ENCODE peak calls at places on chromosomes 1 and 21, in six cellular contexts. J is MM.1S, T is fibroblast of lung, C is GM23338, D is PC-3, F is PC-9. Y is an unnamed sample.
A peak's percentile ranks its signal among the peaks of the same experiment; 100 is the strongest.

GRCh38 chr1:227924838-227925574 is 22.7 kb downstream of the WNT9A start:
- DNase-seq in T (no peak), D (peak; percentile 41), J (no peak), F (no peak), C (no peak), Y (no peak)

GRCh38 chr1:15243275-15244043 is 3.6 kb upstream of the FHAD1 start:
- DNase-seq in D (no peak), J (no peak), T (no peak), F (no peak), C (no peak), Y (no peak)

GRCh38 chr1:3611170-3612019 is at the start of gene MEGF6:
- DNase-seq in T (no peak), J (no peak), C (peak; percentile 97), D (peak; percentile 75), F (peak; percentile 53), Y (peak; percentile 98)

GRCh38 chr1:14117700-14118099 is 417.7 kb downstream of the PRDM2 start:
- DNase-seq in T (no peak), J (no peak), D (no peak), C (no peak), F (no peak), Y (no peak)

GRCh38 chr1:103274886-103275285 is 166.6 kb upstream of the COL11A1 start:
- DNase-seq in D (no peak), T (no peak), J (no peak), C (no peak), F (no peak), Y (no peak)

GRCh38 chr1:39105061-39105840 is 79.1 kb downstream of the NDUFS5 start:
- DNase-seq in C (peak; percentile 71), T (peak; percentile 56), F (no peak), J (peak; percentile 57), D (peak; percentile 77), Y (peak; percentile 83)

GRCh38 chr1:244104309-244105060 is 53.4 kb downstream of the ZBTB18 start:
- DNase-seq in D (peak; percentile 84), F (peak; percentile 92), C (no peak), J (no peak), T (peak; percentile 72), Y (no peak)

GRCh38 chr1:15213333-15213732 is 33.7 kb upstream of the FHAD1 start:
- DNase-seq in F (no peak), D (no peak), J (no peak), C (no peak), T (peak; percentile 73), Y (peak; percentile 75)

GRCh38 chr1:112141923-112142322 is 152.5 kb upstream of the KCND3 start:
- DNase-seq in T (no peak), C (no peak), D (no peak), J (no peak), F (peak; percentile 26), Y (no peak)

GRCh38 chr1:189275786-189276185 is 1201.9 kb downstream of the BRINP3 start:
- DNase-seq in C (no peak), F (no peak), J (no peak), D (no peak), T (peak; percentile 14), Y (no peak)

GRCh38 chr21:43323244-43324005 is 103.5 kb downstream of the SIK1 start:
- DNase-seq in T (no peak), F (no peak), J (no peak), D (no peak), C (no peak), Y (no peak)

GRCh38 chr1:14067686-14068085 is 367.7 kb downstream of the PRDM2 start:
- DNase-seq in J (no peak), C (no peak), T (no peak), F (no peak), D (no peak), Y (no peak)

GRCh38 chr1:228114827-228115226 is 5.7 kb upstream of the MRPL55 start:
- DNase-seq in T (no peak), J (no peak), D (no peak), F (no peak), C (no peak), Y (no peak)

GRCh38 chr21:42833439-42833815 is 45.9 kb downstream of the WDR4 start:
- DNase-seq in D (peak; percentile 74), J (peak; percentile 38), F (no peak), T (peak; percentile 6), C (peak; percentile 47), Y (peak; percentile 52)

GRCh38 chr21:21712761-21713558 is 714.8 kb downstream of the NCAM2 start:
- DNase-seq in F (no peak), J (no peak), D (no peak), C (no peak), T (peak; percentile 76), Y (no peak)

GRCh38 chr1:147225193-147225730 is at the start of gene FMO5:
- DNase-seq in J (peak; percentile 73), F (peak; percentile 65), D (peak; percentile 82), T (peak; percentile 76), C (peak; percentile 86), Y (peak; percentile 76)

GRCh38 chr1:51192213-51192843 is 43.7 kb upstream of the RNF11 start:
- DNase-seq in C (peak; percentile 87), J (peak; percentile 70), D (peak; percentile 89), T (peak; percentile 82), F (peak; percentile 65), Y (peak; percentile 83)

GRCh38 chr21:41933259-41934079 is 20.3 kb downstream of the C2CD2 start:
- DNase-seq in T (peak; percentile 76), D (peak; percentile 85), J (no peak), F (no peak), C (no peak), Y (no peak)

GRCh38 chr1:158121604-158122254 is 59.0 kb upstream of the CD1D start:
- DNase-seq in C (peak; percentile 88), D (peak; percentile 83), T (peak; percentile 55), F (peak; percentile 34), J (peak; percentile 73), Y (peak; percentile 82)

GRCh38 chr1:156115514-156116374 is 1.2 kb downstream of the LMNA start:
- DNase-seq in F (peak; percentile 56), D (peak; percentile 80), T (peak; percentile 71), C (peak; percentile 81), J (no peak), Y (peak; percentile 55)

GRCh38 chr1:229197225-229197677 is 73.7 kb upstream of the RAB4A start:
- DNase-seq in D (no peak), J (no peak), T (no peak), F (no peak), C (no peak), Y (no peak)

GRCh38 chr1:109931189-109931672 is 20.6 kb downstream of the CSF1 start:
- DNase-seq in J (no peak), F (peak; percentile 93), T (peak; percentile 85), C (peak; percentile 95), D (peak; percentile 42), Y (peak; percentile 97)

GRCh38 chr1:41399148-41399795 is 38.0 kb downstream of the FOXO6 start:
- DNase-seq in T (no peak), D (no peak), J (no peak), F (no peak), C (no peak), Y (peak; percentile 76)

GRCh38 chr1:31752952-31753351 is 11.2 kb downstream of the ADGRB2 start:
- DNase-seq in T (no peak), D (no peak), J (no peak), F (no peak), C (no peak), Y (no peak)

GRCh38 chr1:204363335-204364114 is 3.8 kb upstream of the PLEKHA6 start:
- DNase-seq in T (peak; percentile 78), J (peak; percentile 82), C (peak; percentile 89), D (peak; percentile 88), F (peak; percentile 34), Y (peak; percentile 84)

GRCh38 chr1:90837420-90837819 is 120.3 kb upstream of the BARHL2 start:
- DNase-seq in C (peak; percentile 50), J (no peak), T (no peak), D (no peak), F (no peak), Y (no peak)

GRCh38 chr1:90838720-90839119 is 121.6 kb upstream of the BARHL2 start:
- DNase-seq in C (peak; percentile 83), T (no peak), F (no peak), J (no peak), D (no peak), Y (no peak)

GRCh38 chr1:90840323-90840722 is 123.2 kb upstream of the BARHL2 start:
- DNase-seq in D (no peak), C (no peak), F (no peak), T (no peak), J (no peak), Y (no peak)

GRCh38 chr1:90839323-90839722 is 122.2 kb upstream of the BARHL2 start:
- DNase-seq in D (no peak), C (peak; percentile 15), T (no peak), F (no peak), J (no peak), Y (no peak)

GRCh38 chr1:90841477-90841876 is 124.4 kb upstream of the BARHL2 start:
- DNase-seq in J (no peak), F (no peak), D (no peak), C (peak; percentile 61), T (no peak), Y (peak; percentile 60)
- TF ChIP-seq EZH2 in J (no peak), F (no peak), D (no peak), C (no peak), T (no peak), Y (no peak)

GRCh38 chr1:1631793-1632420 is at the start of gene MMP23B:
- DNase-seq in D (peak; percentile 43), J (no peak), T (peak; percentile 70), C (peak; percentile 62), F (no peak), Y (peak; percentile 78)
- TF ChIP-seq EZH2 in D (no peak), J (no peak), T (no peak), C (no peak), F (no peak), Y (peak; percentile 58)

DNA sequence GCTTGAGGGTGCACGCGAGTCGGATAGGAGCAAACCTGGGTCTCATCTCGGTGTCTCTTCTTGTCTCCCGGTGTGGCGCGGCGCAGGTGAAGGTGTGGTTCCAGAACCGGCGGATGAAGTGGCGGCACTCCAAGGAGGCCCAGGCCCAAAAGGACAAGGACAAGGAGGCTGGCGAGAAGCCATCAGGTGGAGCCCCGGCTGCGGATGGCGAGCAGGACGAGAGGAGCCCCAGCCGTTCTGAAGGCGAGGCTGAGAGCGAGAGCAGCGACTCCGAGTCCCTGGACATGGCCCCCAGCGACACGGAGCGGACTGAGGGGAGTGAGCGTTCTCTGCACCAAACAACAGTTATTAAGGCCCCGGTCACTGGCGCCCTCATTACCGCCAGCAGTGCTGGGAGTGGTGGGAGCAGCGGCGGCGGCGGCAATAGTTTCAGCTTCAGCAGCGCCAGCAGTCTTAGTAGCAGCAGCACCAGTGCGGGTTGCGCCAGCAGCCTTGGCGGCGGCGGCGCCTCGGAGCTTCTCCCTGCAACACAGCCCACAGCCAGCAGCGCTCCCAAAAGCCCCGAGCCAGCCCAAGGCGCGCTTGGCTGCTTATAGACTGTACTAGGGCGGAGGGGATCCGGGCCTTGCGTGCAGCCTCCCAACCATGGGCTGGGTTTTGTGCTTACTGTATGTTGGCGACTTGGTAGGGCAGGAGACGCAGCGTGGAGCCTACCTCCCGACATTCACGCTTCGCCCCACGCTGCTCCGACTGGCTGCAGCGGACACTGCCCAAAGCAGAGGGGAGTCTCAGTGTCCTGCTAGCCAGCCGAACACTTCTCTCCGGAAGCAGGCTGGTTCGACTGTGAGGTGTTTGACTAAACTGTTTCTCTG is 5.1 kb downstream of the HLX start:
- DNase-seq in T (peak; percentile 58), C (peak; percentile 79), D (no peak), J (no peak), F (no peak), Y (peak; percentile 91)
- TF ChIP-seq EZH2 in T (no peak), C (peak; percentile 71), D (no peak), J (no peak), F (no peak), Y (peak; percentile 97)

DNA sequence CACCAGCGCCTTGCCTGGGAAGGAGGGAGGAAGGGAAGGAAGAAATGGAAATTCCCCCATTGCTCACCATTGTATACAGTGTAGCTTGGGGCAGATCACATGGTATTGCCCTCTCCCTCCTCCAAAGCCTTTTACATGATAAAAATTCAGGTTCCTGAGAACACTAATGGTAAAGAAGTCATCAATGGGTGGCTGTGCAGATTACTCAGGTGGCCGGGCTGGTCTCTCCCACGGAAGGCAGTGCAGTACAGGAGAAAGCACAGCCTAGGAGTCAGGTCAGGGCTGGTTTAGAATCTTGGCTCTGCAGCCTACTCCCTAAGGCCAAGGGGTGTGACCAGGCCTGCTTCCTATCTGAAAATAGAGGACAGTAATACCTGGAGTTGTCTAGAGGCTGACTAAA is 107.9 kb downstream of the SUSD4 start:
- DNase-seq in D (no peak), F (no peak), T (no peak), J (no peak), C (no peak), Y (no peak)
- TF ChIP-seq EZH2 in D (no peak), F (no peak), T (no peak), J (no peak), C (no peak), Y (no peak)